ENCODE peak calls at places on chromosomes 16 and 17, in eight cellular contexts. P is body of pancreas, U is Peyer's patch, M is GM12878, G is H54, B is heart left ventricle, S is A549, I is adrenal gland. X is an unnamed sample.

GRCh38 chr16:4425378-4426020 is at the start of gene DNAJA3:
- DNase-seq in M (peak), U (peak), I (peak), S (peak), P (peak), B (peak), G (peak), X (peak)

GRCh38 chr17:42284566-42284965 is 3.7 kb upstream of the STAT5A start:
- DNase-seq in B (no peak), P (peak), U (no peak), G (no peak), M (no peak), I (peak), S (no peak), X (no peak)

GRCh38 chr17:47621293-47622178 is 28.2 kb upstream of the KPNB1 start:
- DNase-seq in B (peak), M (no peak), S (peak), I (peak), U (no peak), G (peak), P (no peak), X (no peak)

GRCh38 chr17:74758846-74759163 is 10.4 kb downstream of the NHERF1 start:
- DNase-seq in I (peak), M (no peak), U (no peak), B (no peak), P (no peak), G (peak), S (no peak), X (no peak)

GRCh38 chr17:17008998-17009397 is 33.3 kb upstream of the MPRIP start:
- DNase-seq in S (no peak), G (no peak), B (peak), U (no peak), M (no peak), I (no peak), P (no peak), X (no peak)

GRCh38 chr16:53968896-53969295 is 264.9 kb downstream of the FTO start:
- DNase-seq in U (no peak), S (no peak), P (no peak), B (no peak), M (no peak), I (no peak), G (no peak), X (no peak)

GRCh38 chr17:50925296-50925891 is 59.2 kb upstream of the TOB1 start:
- DNase-seq in G (no peak), P (no peak), M (no peak), U (no peak), S (no peak), I (no peak), B (no peak), X (no peak)

GRCh38 chr17:79363552-79364275 is 247.1 kb downstream of the RBFOX3 start:
- DNase-seq in U (no peak), I (no peak), G (no peak), P (no peak), S (no peak), M (no peak), B (no peak), X (no peak)

GRCh38 chr17:40671282-40671681 is 6.3 kb upstream of the KRT222 start:
- DNase-seq in U (no peak), P (no peak), G (no peak), I (no peak), B (no peak), S (no peak), M (no peak), X (no peak)

GRCh38 chr17:40663252-40663651 is 1.7 kb downstream of the KRT222 start:
- DNase-seq in U (no peak), I (no peak), S (no peak), B (no peak), G (no peak), P (no peak), M (no peak), X (no peak)

GRCh38 chr17:40664582-40665333 is at the start of gene KRT222:
- DNase-seq in M (no peak), I (no peak), G (no peak), U (no peak), B (no peak), S (no peak), P (no peak), X (no peak)

GRCh38 chr17:40666366-40666765 is 1.4 kb upstream of the KRT222 start:
- DNase-seq in S (no peak), I (no peak), G (no peak), P (no peak), B (no peak), M (no peak), U (no peak), X (no peak)
- TF ChIP-seq POLR2A in S (no peak), I (no peak), G (no peak), P (no peak), B (no peak), M (no peak), U (no peak), X (no peak)

GRCh38 chr17:81387235-81388060 is 7.8 kb upstream of the BAHCC1 start:
- DNase-seq in I (peak), M (no peak), P (peak), B (peak), G (no peak), S (no peak), U (no peak), X (peak)
- TF ChIP-seq POLR2A in I (no peak), M (no peak), P (peak), B (peak), G (peak), S (peak), U (no peak), X (no peak)

DNA sequence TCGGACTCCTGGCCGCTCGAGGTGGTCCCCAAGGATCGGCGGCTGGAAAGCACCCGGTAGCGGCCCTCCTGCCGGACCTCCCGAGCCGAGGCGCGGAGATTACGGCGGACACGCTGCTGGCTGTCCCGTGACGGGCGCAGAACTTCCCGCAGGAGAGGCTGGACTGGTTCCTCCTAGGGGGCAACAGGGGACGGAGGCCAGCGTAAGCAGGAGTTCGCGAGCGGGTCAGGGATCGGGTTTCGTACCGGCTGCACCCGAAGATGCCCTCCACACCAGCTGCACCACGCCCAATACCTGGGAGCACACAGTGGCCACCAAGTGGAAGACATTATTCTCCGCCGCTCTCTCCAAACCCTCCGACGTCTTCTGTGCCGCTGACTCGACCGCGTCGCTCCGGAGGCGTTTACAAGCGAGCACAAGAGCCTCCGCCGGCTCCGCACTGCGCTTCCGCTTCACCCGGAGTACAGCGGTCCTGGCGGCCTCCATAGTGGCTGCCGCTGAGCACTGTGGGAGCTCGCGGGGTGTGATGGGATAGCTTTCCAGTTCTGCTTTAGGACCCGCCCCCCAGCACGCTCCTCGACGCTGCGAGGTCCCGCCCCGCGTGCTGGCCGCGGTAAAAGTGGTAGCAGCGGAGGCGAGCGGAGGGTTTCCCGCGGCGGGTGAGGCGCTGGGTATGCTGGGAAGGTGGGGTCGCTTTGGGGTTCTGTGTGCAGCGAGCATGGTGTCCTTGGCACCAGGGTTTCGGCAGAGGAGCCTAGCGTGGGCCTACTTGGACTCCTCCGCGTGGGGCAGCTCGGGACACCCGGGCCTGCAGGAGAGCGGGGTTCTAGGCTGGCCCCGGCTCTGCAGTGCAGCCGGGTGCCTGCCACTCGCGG is at the start of the genes PRMT7 and SLC7A6OS:
- DNase-seq in S (peak), U (peak), P (peak), B (peak), I (peak), M (peak), G (peak), X (peak)
- TF ChIP-seq POLR2A in S (peak), U (peak), P (peak), B (peak), I (no peak), M (peak), G (peak), X (peak)

DNA sequence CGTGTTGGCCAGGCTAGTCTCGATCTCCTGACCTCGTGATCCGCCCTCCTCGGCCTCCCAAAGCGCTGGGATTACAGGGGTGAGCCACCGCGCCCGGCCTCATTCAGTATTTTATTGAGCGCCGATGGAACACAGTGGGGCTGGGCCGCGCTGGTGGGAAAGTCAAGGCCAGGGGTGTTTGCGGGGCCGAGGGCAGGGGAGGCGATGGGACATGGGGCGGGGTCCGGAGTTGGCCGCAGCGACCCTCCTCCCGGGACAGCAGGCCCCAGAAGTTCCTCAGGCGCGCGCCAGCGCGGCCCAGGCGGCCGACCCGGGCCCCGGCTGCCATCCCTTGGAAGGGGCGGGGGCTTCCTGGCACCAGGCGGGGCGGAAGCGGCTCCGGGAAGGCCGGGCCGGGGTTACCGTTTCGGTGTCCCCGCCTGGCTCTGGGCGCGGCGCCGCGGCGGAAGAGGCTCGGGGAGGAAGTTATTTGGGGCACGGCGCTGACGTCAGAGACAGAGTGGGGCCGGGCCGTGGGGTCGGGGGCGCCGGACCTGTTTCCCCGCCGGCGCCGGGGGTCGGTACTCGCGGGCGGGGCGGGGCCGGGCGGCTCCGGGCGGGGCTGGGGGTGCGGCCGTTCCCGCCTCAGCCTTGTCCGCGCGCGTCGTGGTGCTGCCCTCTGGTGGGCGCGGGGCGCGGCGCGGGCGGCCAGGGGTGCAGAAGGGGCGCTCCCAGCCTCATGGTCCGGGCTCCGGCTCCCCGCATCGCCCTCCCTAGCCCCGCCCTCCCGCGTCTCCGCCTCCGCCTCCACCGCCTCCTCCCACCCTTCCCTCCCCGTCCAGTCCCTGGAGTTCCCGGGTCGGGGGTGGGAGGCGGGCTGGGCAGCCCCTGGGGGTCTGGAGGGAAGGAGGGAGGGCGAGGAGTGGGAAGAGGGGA is 952 bp upstream of the PRSS27 start:
- DNase-seq in G (peak), M (peak), U (peak), I (peak), P (peak), B (peak), S (peak), X (peak)
- TF ChIP-seq POLR2A in G (no peak), M (peak), U (no peak), I (no peak), P (peak), B (no peak), S (peak), X (no peak)

DNA sequence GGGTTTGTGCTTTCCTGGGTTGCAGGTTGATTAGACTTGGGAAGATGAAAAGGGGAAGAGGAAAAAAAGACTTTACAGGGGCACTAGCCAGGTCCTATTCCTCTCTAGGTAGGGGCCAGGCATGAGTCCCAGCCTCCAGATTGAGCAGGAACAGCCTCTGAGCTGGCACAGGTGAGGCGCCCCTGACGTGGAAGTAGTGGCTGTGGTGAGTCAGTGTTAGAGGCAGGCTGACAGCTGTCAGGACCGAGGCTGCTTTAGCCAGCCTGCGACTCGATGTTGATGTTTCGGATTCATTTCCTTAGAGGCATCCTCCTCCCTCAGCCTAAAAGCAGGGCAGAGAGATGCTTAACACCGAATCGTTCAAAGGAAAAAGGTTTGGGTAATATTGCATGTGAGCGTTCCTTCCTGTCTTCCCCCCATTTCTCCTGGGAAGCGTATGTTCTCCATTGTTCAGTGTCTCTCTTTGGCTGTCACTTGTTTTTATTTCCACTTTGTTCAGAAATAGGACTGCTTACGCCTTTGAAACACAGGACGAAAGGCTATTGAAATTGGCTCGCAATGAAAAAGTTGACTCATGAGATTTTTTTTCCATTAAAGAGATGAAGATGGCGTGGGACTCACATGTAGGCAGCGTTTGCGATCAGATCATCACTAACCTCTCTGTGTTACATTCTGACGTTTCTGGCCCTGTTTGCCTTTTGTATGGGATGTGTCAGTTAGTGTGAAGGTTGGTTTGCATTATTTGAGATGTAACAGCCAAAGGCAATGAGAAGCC is 1.2 kb downstream of the KIAA0513 start:
- DNase-seq in B (peak), P (peak), S (no peak), M (no peak), G (no peak), I (peak), U (peak), X (peak)
- TF ChIP-seq POLR2A in B (no peak), P (peak), S (no peak), M (peak), G (no peak), I (no peak), U (no peak), X (no peak)

DNA sequence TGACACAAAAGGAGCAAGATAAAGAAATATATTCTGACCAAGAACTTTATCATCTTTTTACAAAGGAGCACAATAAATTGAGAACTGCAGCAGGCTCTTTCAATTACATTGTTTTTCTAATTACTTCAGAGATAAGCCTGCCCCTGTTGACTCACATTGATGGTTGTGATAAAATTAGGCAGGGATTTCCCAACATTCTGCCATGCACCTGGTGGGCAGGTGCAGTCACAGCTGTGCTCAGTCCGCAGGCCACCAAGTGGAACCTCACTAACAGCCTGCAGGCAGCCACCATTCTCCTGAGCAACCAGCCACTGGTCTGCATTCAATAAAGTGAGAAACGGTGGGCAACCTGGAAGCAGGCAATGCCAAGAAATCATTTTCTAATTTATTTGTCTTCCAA is 5.1 kb downstream of the FANCA start:
- DNase-seq in B (no peak), G (no peak), I (no peak), P (no peak), U (no peak), M (no peak), S (no peak), X (no peak)
- TF ChIP-seq POLR2A in B (no peak), G (no peak), I (no peak), P (no peak), U (no peak), M (no peak), S (no peak), X (no peak)